ENCODE peak calls at places on chromosomes 3 and 15, in ten cellular contexts. One of them, this sample, is unnamed.

GRCh38 chr3:197242784-197243432 is 55.5 kb downstream of the DLG1 start:
- DNase-seq in pancreas: no peak
- DNase-seq in body of pancreas: no peak
- DNase-seq in HCT116: no peak
- DNase-seq in cardiac muscle cell: no peak
- DNase-seq in neuronal stem cell: no peak
- DNase-seq in prostate gland: no peak
- DNase-seq in tibial artery: no peak
- DNase-seq in GM23248: no peak
- DNase-seq in aorta: no peak
- DNase-seq in this sample: no peak

GRCh38 chr15:58115692-58116091 is 22.5 kb upstream of the AQP9 start:
- DNase-seq in pancreas: no peak
- DNase-seq in body of pancreas: no peak
- DNase-seq in HCT116: peak; percentile 2
- DNase-seq in cardiac muscle cell: no peak
- DNase-seq in neuronal stem cell: no peak
- DNase-seq in prostate gland: no peak
- DNase-seq in tibial artery: no peak
- DNase-seq in GM23248: peak; percentile 33
- DNase-seq in aorta: no peak
- DNase-seq in this sample: no peak

GRCh38 chr3:152466784-152467183 is 198.1 kb downstream of the MBNL1 start:
- DNase-seq in pancreas: no peak
- DNase-seq in body of pancreas: no peak
- DNase-seq in HCT116: no peak
- DNase-seq in cardiac muscle cell: peak; percentile 30
- DNase-seq in neuronal stem cell: no peak
- DNase-seq in prostate gland: no peak
- DNase-seq in tibial artery: no peak
- DNase-seq in GM23248: peak; percentile 83
- DNase-seq in aorta: no peak
- DNase-seq in this sample: no peak

GRCh38 chr3:185988816-185989175 is 51.0 kb upstream of the TRA2B start:
- DNase-seq in pancreas: no peak
- DNase-seq in body of pancreas: no peak
- DNase-seq in HCT116: no peak
- DNase-seq in cardiac muscle cell: no peak
- DNase-seq in neuronal stem cell: no peak
- DNase-seq in prostate gland: no peak
- DNase-seq in tibial artery: no peak
- DNase-seq in GM23248: peak; percentile 24
- DNase-seq in aorta: no peak
- DNase-seq in this sample: no peak

GRCh38 chr3:177729939-177730700 is 532.8 kb upstream of the TBL1XR1 start:
- DNase-seq in pancreas: no peak
- DNase-seq in body of pancreas: peak; percentile 16
- DNase-seq in HCT116: no peak
- DNase-seq in cardiac muscle cell: no peak
- DNase-seq in neuronal stem cell: no peak
- DNase-seq in prostate gland: no peak
- DNase-seq in tibial artery: peak; percentile 74
- DNase-seq in GM23248: no peak
- DNase-seq in aorta: peak; percentile 59
- DNase-seq in this sample: no peak

GRCh38 chr3:148089171-148089570 is 608.5 kb upstream of the AGTR1 start:
- DNase-seq in pancreas: no peak
- DNase-seq in body of pancreas: no peak
- DNase-seq in HCT116: no peak
- DNase-seq in cardiac muscle cell: no peak
- DNase-seq in neuronal stem cell: no peak
- DNase-seq in prostate gland: no peak
- DNase-seq in tibial artery: no peak
- DNase-seq in GM23248: no peak
- DNase-seq in aorta: no peak
- DNase-seq in this sample: no peak

GRCh38 chr15:82750831-82751181 is 41.1 kb upstream of the AP3B2 start:
- DNase-seq in pancreas: no peak
- DNase-seq in body of pancreas: no peak
- DNase-seq in HCT116: no peak
- DNase-seq in cardiac muscle cell: no peak
- DNase-seq in neuronal stem cell: no peak
- DNase-seq in prostate gland: no peak
- DNase-seq in tibial artery: no peak
- DNase-seq in GM23248: peak; percentile 44
- DNase-seq in aorta: no peak
- DNase-seq in this sample: no peak

GRCh38 chr15:91469627-91470567 is 369.8 kb downstream of the SV2B start:
- DNase-seq in pancreas: no peak
- DNase-seq in body of pancreas: no peak
- DNase-seq in HCT116: no peak
- DNase-seq in cardiac muscle cell: peak; percentile 3
- DNase-seq in neuronal stem cell: no peak
- DNase-seq in prostate gland: no peak
- DNase-seq in tibial artery: no peak
- DNase-seq in GM23248: no peak
- DNase-seq in aorta: no peak
- DNase-seq in this sample: peak; percentile 29

GRCh38 chr3:46858996-46859710 is 4.1 kb downstream of the MYL3 start:
- DNase-seq in pancreas: no peak
- DNase-seq in body of pancreas: peak; percentile 6
- DNase-seq in HCT116: no peak
- DNase-seq in cardiac muscle cell: no peak
- DNase-seq in neuronal stem cell: no peak
- DNase-seq in prostate gland: no peak
- DNase-seq in tibial artery: peak; percentile 38
- DNase-seq in GM23248: no peak
- DNase-seq in aorta: peak; percentile 26
- DNase-seq in this sample: no peak

GRCh38 chr15:48784756-48785155 is 26.1 kb downstream of the CEP152 start:
- DNase-seq in pancreas: no peak
- DNase-seq in body of pancreas: no peak
- DNase-seq in HCT116: no peak
- DNase-seq in cardiac muscle cell: no peak
- DNase-seq in neuronal stem cell: no peak
- DNase-seq in prostate gland: no peak
- DNase-seq in tibial artery: no peak
- DNase-seq in GM23248: no peak
- DNase-seq in aorta: no peak
- DNase-seq in this sample: no peak

GRCh38 chr15:48785195-48785594 is 25.7 kb downstream of the CEP152 start:
- DNase-seq in pancreas: no peak
- DNase-seq in body of pancreas: peak; percentile 17
- DNase-seq in HCT116: no peak
- DNase-seq in cardiac muscle cell: no peak
- DNase-seq in neuronal stem cell: no peak
- DNase-seq in prostate gland: no peak
- DNase-seq in tibial artery: no peak
- DNase-seq in GM23248: no peak
- DNase-seq in aorta: peak; percentile 51
- DNase-seq in this sample: no peak

GRCh38 chr15:48781002-48781401 is 29.9 kb downstream of the CEP152 start:
- DNase-seq in pancreas: no peak
- DNase-seq in body of pancreas: no peak
- DNase-seq in HCT116: no peak
- DNase-seq in cardiac muscle cell: no peak
- DNase-seq in neuronal stem cell: no peak
- DNase-seq in prostate gland: no peak
- DNase-seq in tibial artery: no peak
- DNase-seq in GM23248: peak; percentile 28
- DNase-seq in aorta: no peak
- DNase-seq in this sample: no peak

GRCh38 chr15:48781481-48782081 is 29.3 kb downstream of the CEP152 start:
- DNase-seq in pancreas: no peak
- DNase-seq in body of pancreas: no peak
- DNase-seq in HCT116: no peak
- DNase-seq in cardiac muscle cell: no peak
- DNase-seq in neuronal stem cell: no peak
- DNase-seq in prostate gland: no peak
- DNase-seq in tibial artery: no peak
- DNase-seq in GM23248: no peak
- DNase-seq in aorta: no peak
- DNase-seq in this sample: no peak

GRCh38 chr15:48782911-48783310 is 28.0 kb downstream of the CEP152 start:
- DNase-seq in pancreas: no peak
- DNase-seq in body of pancreas: no peak
- DNase-seq in HCT116: no peak
- DNase-seq in cardiac muscle cell: no peak
- DNase-seq in neuronal stem cell: no peak
- DNase-seq in prostate gland: no peak
- DNase-seq in tibial artery: no peak
- DNase-seq in GM23248: no peak
- DNase-seq in aorta: no peak
- DNase-seq in this sample: no peak
- H3K36me3 ChIP-seq in pancreas: no peaks in the 10 kb centered on the region
- H3K36me3 ChIP-seq in body of pancreas: peaks cover 4% of the 10 kb centered on the region
- H3K36me3 ChIP-seq in HCT116: peaks cover 27% of the 10 kb centered on the region
- H3K36me3 ChIP-seq in cardiac muscle cell: no peaks in the 10 kb centered on the region
- H3K36me3 ChIP-seq in neuronal stem cell: peaks cover 81% of the 10 kb centered on the region
- H3K36me3 ChIP-seq in prostate gland: no peaks in the 10 kb centered on the region
- H3K36me3 ChIP-seq in tibial artery: no peaks in the 10 kb centered on the region
- H3K36me3 ChIP-seq in GM23248: peaks cover 6% of the 10 kb centered on the region
- H3K36me3 ChIP-seq in aorta: no peaks in the 10 kb centered on the region
- H3K36me3 ChIP-seq in this sample: peaks cover 30% of the 10 kb centered on the region

DNA sequence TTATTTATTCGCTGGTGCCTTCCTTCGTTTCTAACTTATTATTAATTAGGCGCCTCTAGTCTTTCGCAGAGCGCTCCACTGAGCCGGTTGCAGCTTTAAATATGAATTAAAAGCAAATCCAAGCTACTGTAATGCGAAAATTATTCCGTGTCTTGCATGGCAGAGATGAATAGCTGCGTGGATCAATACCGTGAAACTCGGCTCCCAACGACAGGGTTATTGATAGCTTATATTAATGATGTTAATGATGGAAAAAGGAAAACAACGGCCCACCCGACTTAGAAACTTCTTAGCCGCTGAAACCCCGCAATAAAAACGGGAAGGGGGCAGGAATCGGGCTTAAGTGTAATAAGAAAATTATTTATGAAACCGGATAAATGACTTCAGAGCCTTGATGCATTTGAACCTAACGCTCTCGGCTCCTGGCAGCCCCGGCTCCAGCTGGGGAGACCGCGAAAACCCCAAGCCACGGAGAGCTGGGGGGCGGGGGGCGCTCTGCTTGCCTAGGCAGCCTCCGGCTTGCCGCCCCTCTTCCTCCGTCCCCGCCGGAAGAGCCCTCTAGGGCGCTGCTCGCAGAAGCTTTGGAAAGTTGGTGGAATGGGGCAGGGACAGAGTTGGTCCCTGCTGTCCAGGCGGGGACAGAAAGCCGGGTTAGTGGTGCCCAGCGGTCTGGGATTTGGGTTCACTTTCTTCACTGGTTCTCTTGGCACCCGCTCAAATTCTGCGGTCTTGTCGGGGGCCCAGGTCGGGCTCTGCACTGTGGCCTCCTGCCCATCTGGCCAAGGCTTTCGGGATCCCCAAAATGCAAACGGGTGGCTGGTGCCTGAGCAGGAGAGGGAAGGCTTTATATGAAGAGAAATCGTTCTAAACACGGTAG is 7.7 kb upstream of the ONECUT1 start:
- DNase-seq in pancreas: no peak
- DNase-seq in body of pancreas: no peak
- DNase-seq in HCT116: no peak
- DNase-seq in cardiac muscle cell: no peak
- DNase-seq in neuronal stem cell: peak; percentile 15
- DNase-seq in prostate gland: no peak
- DNase-seq in tibial artery: no peak
- DNase-seq in GM23248: no peak
- DNase-seq in aorta: no peak
- DNase-seq in this sample: no peak
- H3K27me3 ChIP-seq in pancreas: no peaks in the 10 kb centered on the region
- H3K27me3 ChIP-seq in body of pancreas: no peaks in the 10 kb centered on the region
- H3K27me3 ChIP-seq in HCT116: peaks cover 7% of the 10 kb centered on the region
- H3K27me3 ChIP-seq in cardiac muscle cell: peaks cover 100% of the 10 kb centered on the region
- H3K27me3 ChIP-seq in neuronal stem cell: peaks cover 54% of the 10 kb centered on the region
- H3K27me3 ChIP-seq in prostate gland: peaks cover 67% of the 10 kb centered on the region
- H3K27me3 ChIP-seq in tibial artery: peaks cover 87% of the 10 kb centered on the region
- H3K27me3 ChIP-seq in GM23248: peaks cover 100% of the 10 kb centered on the region
- H3K27me3 ChIP-seq in aorta: no peaks in the 10 kb centered on the region
- H3K27me3 ChIP-seq in this sample: peaks cover 53% of the 10 kb centered on the region

GRCh38 chr15:98807262-98807661 is 158.9 kb downstream of the IGF1R start:
- DNase-seq in pancreas: no peak
- DNase-seq in body of pancreas: no peak
- DNase-seq in HCT116: no peak
- DNase-seq in cardiac muscle cell: no peak
- DNase-seq in neuronal stem cell: no peak
- DNase-seq in prostate gland: no peak
- DNase-seq in tibial artery: no peak
- DNase-seq in GM23248: peak; percentile 75
- DNase-seq in aorta: no peak
- DNase-seq in this sample: no peak
- H3K9me3 ChIP-seq in pancreas: no peaks in the 10 kb centered on the region
- H3K9me3 ChIP-seq in body of pancreas: no peaks in the 10 kb centered on the region
- H3K9me3 ChIP-seq in HCT116: no peaks in the 10 kb centered on the region
- H3K9me3 ChIP-seq in cardiac muscle cell: no peaks in the 10 kb centered on the region
- H3K9me3 ChIP-seq in neuronal stem cell: no peaks in the 10 kb centered on the region
- H3K9me3 ChIP-seq in prostate gland: no peaks in the 10 kb centered on the region
- H3K9me3 ChIP-seq in tibial artery: no peaks in the 10 kb centered on the region
- H3K9me3 ChIP-seq in GM23248: no peaks in the 10 kb centered on the region
- H3K9me3 ChIP-seq in aorta: no peaks in the 10 kb centered on the region
- H3K9me3 ChIP-seq in this sample: no peaks in the 10 kb centered on the region

GRCh38 chr3:10312391-10312790 is 8.5 kb downstream of the SEC13 start:
- DNase-seq in pancreas: no peak
- DNase-seq in body of pancreas: no peak
- DNase-seq in HCT116: no peak
- DNase-seq in cardiac muscle cell: no peak
- DNase-seq in neuronal stem cell: no peak
- DNase-seq in prostate gland: no peak
- DNase-seq in tibial artery: no peak
- DNase-seq in GM23248: no peak
- DNase-seq in aorta: no peak
- DNase-seq in this sample: no peak

GRCh38 chr3:10309736-10310135 is 11.2 kb downstream of the SEC13 start:
- DNase-seq in pancreas: no peak
- DNase-seq in body of pancreas: no peak
- DNase-seq in HCT116: no peak
- DNase-seq in cardiac muscle cell: no peak
- DNase-seq in neuronal stem cell: no peak
- DNase-seq in prostate gland: no peak
- DNase-seq in tibial artery: no peak
- DNase-seq in GM23248: no peak
- DNase-seq in aorta: no peak
- DNase-seq in this sample: no peak

GRCh38 chr3:10311710-10312109 is 9.2 kb downstream of the SEC13 start:
- DNase-seq in pancreas: no peak
- DNase-seq in body of pancreas: no peak
- DNase-seq in HCT116: no peak
- DNase-seq in cardiac muscle cell: no peak
- DNase-seq in neuronal stem cell: no peak
- DNase-seq in prostate gland: no peak
- DNase-seq in tibial artery: no peak
- DNase-seq in GM23248: no peak
- DNase-seq in aorta: no peak
- DNase-seq in this sample: no peak

GRCh38 chr3:10308678-10309077 is 12.2 kb downstream of the SEC13 start:
- DNase-seq in pancreas: no peak
- DNase-seq in body of pancreas: no peak
- DNase-seq in HCT116: no peak
- DNase-seq in cardiac muscle cell: no peak
- DNase-seq in neuronal stem cell: no peak
- DNase-seq in prostate gland: no peak
- DNase-seq in tibial artery: no peak
- DNase-seq in GM23248: no peak
- DNase-seq in aorta: no peak
- DNase-seq in this sample: no peak

GRCh38 chr3:10310578-10310977 is 10.3 kb downstream of the SEC13 start:
- DNase-seq in pancreas: no peak
- DNase-seq in body of pancreas: no peak
- DNase-seq in HCT116: no peak
- DNase-seq in cardiac muscle cell: no peak
- DNase-seq in neuronal stem cell: no peak
- DNase-seq in prostate gland: no peak
- DNase-seq in tibial artery: no peak
- DNase-seq in GM23248: peak; percentile 59
- DNase-seq in aorta: no peak
- DNase-seq in this sample: no peak
- H3K36me3 ChIP-seq in pancreas: peaks cover 39% of the 10 kb centered on the region
- H3K36me3 ChIP-seq in body of pancreas: peaks cover 53% of the 10 kb centered on the region
- H3K36me3 ChIP-seq in HCT116: peaks cover 48% of the 10 kb centered on the region
- H3K36me3 ChIP-seq in cardiac muscle cell: peaks cover 69% of the 10 kb centered on the region
- H3K36me3 ChIP-seq in neuronal stem cell: peaks cover 99% of the 10 kb centered on the region
- H3K36me3 ChIP-seq in prostate gland: peaks cover 8% of the 10 kb centered on the region
- H3K36me3 ChIP-seq in tibial artery: peaks cover 85% of the 10 kb centered on the region
- H3K36me3 ChIP-seq in GM23248: peaks cover 85% of the 10 kb centered on the region
- H3K36me3 ChIP-seq in aorta: peaks cover 23% of the 10 kb centered on the region
- H3K36me3 ChIP-seq in this sample: peaks cover 75% of the 10 kb centered on the region

This sample was measured in stomach.